ENCODE peak calls at places on chromosomes 7 and 10, in four cellular contexts. One of them, this sample, is unnamed.

GRCh38 chr7:128310499-128310898 is 33.2 kb downstream of the RBM28 start:
- DNase-seq in posterior cingulate gyrus: no peak
- DNase-seq in A172: no peak
- DNase-seq in heart right ventricle: no peak
- DNase-seq in this sample: no peak

GRCh38 chr10:47111329-47111862 is 188.6 kb upstream of the GDF10 start:
- DNase-seq in posterior cingulate gyrus: no peak
- DNase-seq in A172: no peak
- DNase-seq in heart right ventricle: no peak
- DNase-seq in this sample: no peak

GRCh38 chr10:35794703-35795102 is 152.6 kb upstream of the FZD8 start:
- DNase-seq in posterior cingulate gyrus: no peak
- DNase-seq in A172: no peak
- DNase-seq in heart right ventricle: peak; percentile 45
- DNase-seq in this sample: peak; percentile 58

GRCh38 chr10:131905279-131905595 is 4.4 kb downstream of the PPP2R2D start:
- DNase-seq in posterior cingulate gyrus: no peak
- DNase-seq in A172: no peak
- DNase-seq in heart right ventricle: no peak
- DNase-seq in this sample: no peak

GRCh38 chr10:132447446-132448247 is 50.6 kb downstream of the PWWP2B start:
- DNase-seq in posterior cingulate gyrus: no peak
- DNase-seq in A172: peak; percentile 53
- DNase-seq in heart right ventricle: no peak
- DNase-seq in this sample: peak; percentile 69

GRCh38 chr7:78179211-78179610 is 380.6 kb downstream of the PHTF2 start:
- DNase-seq in posterior cingulate gyrus: no peak
- DNase-seq in A172: no peak
- DNase-seq in heart right ventricle: no peak
- DNase-seq in this sample: no peak

GRCh38 chr7:31122649-31123058 is 70.5 kb downstream of the ADCYAP1R1 start:
- DNase-seq in posterior cingulate gyrus: peak; percentile 74
- DNase-seq in A172: peak; percentile 91
- DNase-seq in heart right ventricle: peak; percentile 40
- DNase-seq in this sample: no peak

GRCh38 chr7:99742737-99743394 is 7.9 kb upstream of the CYP3A7 start:
- DNase-seq in posterior cingulate gyrus: no peak
- DNase-seq in A172: no peak
- DNase-seq in heart right ventricle: no peak
- DNase-seq in this sample: no peak

GRCh38 chr10:99619090-99619800 is 994 bp downstream of the SLC25A28 start:
- DNase-seq in posterior cingulate gyrus: no peak
- DNase-seq in A172: no peak
- DNase-seq in heart right ventricle: no peak
- DNase-seq in this sample: no peak

GRCh38 chr10:118369806-118370205 is 27.7 kb upstream of the FAM204A start:
- DNase-seq in posterior cingulate gyrus: no peak
- DNase-seq in A172: no peak
- DNase-seq in heart right ventricle: no peak
- DNase-seq in this sample: no peak

GRCh38 chr10:72414642-72415041 is 59.9 kb upstream of the DNAJB12 start:
- DNase-seq in posterior cingulate gyrus: no peak
- DNase-seq in A172: no peak
- DNase-seq in heart right ventricle: no peak
- DNase-seq in this sample: no peak